ENCODE peak calls at places on chromosomes 11 and 22, in five cellular contexts. One of them, this sample, is unnamed.

GRCh38 chr11:111460752-111461305 is 51.4 kb downstream of the BTG4 start:
- DNase-seq in heart left ventricle: no peak
- DNase-seq in AG09309: no peak
- DNase-seq in psoas muscle: no peak
- DNase-seq in GM23338: no peak
- DNase-seq in this sample: no peak

GRCh38 chr11:69000831-69001245 is 12.2 kb downstream of the MRGPRF start:
- DNase-seq in AG09309: peak
- DNase-seq in heart left ventricle: peak
- DNase-seq in psoas muscle: no peak
- DNase-seq in GM23338: peak
- DNase-seq in this sample: peak

GRCh38 chr22:45105281-45105700 is 58.4 kb upstream of the NUP50 start:
- DNase-seq in heart left ventricle: no peak
- DNase-seq in GM23338: no peak
- DNase-seq in psoas muscle: no peak
- DNase-seq in AG09309: peak
- DNase-seq in this sample: peak

GRCh38 chr11:30960387-30960992 is 374.3 kb upstream of the MPPED2 start:
- DNase-seq in GM23338: peak
- DNase-seq in psoas muscle: no peak
- DNase-seq in heart left ventricle: no peak
- DNase-seq in AG09309: peak
- DNase-seq in this sample: peak

GRCh38 chr22:30265851-30266444 is 703 bp downstream of the OSM start:
- DNase-seq in heart left ventricle: peak
- DNase-seq in psoas muscle: no peak
- DNase-seq in AG09309: no peak
- DNase-seq in GM23338: no peak
- DNase-seq in this sample: no peak

GRCh38 chr11:9046376-9046775 is 42.6 kb upstream of the NRIP3 start:
- DNase-seq in GM23338: peak
- DNase-seq in psoas muscle: no peak
- DNase-seq in AG09309: no peak
- DNase-seq in heart left ventricle: no peak
- DNase-seq in this sample: no peak

GRCh38 chr11:94595061-94595460 is 27.9 kb downstream of the PIWIL4 start:
- DNase-seq in heart left ventricle: no peak
- DNase-seq in AG09309: no peak
- DNase-seq in psoas muscle: no peak
- DNase-seq in GM23338: no peak
- DNase-seq in this sample: no peak

GRCh38 chr11:83933008-83933407 is 646.8 kb upstream of the CCDC90B start:
- DNase-seq in AG09309: no peak
- DNase-seq in heart left ventricle: no peak
- DNase-seq in GM23338: no peak
- DNase-seq in psoas muscle: no peak
- DNase-seq in this sample: no peak

GRCh38 chr22:27952091-27952490 is 33.0 kb upstream of the PITPNB start:
- DNase-seq in AG09309: no peak
- DNase-seq in heart left ventricle: no peak
- DNase-seq in psoas muscle: no peak
- DNase-seq in GM23338: no peak
- DNase-seq in this sample: peak

GRCh38 chr11:62398011-62398994 is 20.5 kb upstream of the SCGB1A1 start:
- DNase-seq in AG09309: no peak
- DNase-seq in GM23338: no peak
- DNase-seq in psoas muscle: peak
- DNase-seq in heart left ventricle: peak
- DNase-seq in this sample: peak

GRCh38 chr11:119316017-119316728 is 757 bp downstream of the MCAM start:
- DNase-seq in AG09309: no peak
- DNase-seq in heart left ventricle: peak
- DNase-seq in GM23338: no peak
- DNase-seq in psoas muscle: peak
- DNase-seq in this sample: no peak

GRCh38 chr22:39220897-39221850 is 23.6 kb downstream of the PDGFB start:
- DNase-seq in GM23338: no peak
- DNase-seq in heart left ventricle: peak
- DNase-seq in psoas muscle: no peak
- DNase-seq in AG09309: peak
- DNase-seq in this sample: peak

GRCh38 chr11:33682446-33682845 is 18.2 kb downstream of the C11orf91 start:
- DNase-seq in heart left ventricle: no peak
- DNase-seq in AG09309: no peak
- DNase-seq in GM23338: peak
- DNase-seq in psoas muscle: no peak
- DNase-seq in this sample: peak

GRCh38 chr22:30127749-30128166 is 47.5 kb downstream of the HORMAD2 start:
- DNase-seq in GM23338: no peak
- DNase-seq in AG09309: peak
- DNase-seq in psoas muscle: no peak
- DNase-seq in heart left ventricle: no peak
- DNase-seq in this sample: peak

GRCh38 chr22:31747441-31747840 is 2.5 kb downstream of the PRR14L start:
- DNase-seq in GM23338: no peak
- DNase-seq in AG09309: no peak
- DNase-seq in heart left ventricle: no peak
- DNase-seq in psoas muscle: no peak
- DNase-seq in this sample: no peak
- H3K4me3 ChIP-seq in GM23338: peak
- H3K4me3 ChIP-seq in AG09309: no peak
- H3K4me3 ChIP-seq in heart left ventricle: no peak
- H3K4me3 ChIP-seq in psoas muscle: no peak
- H3K4me3 ChIP-seq in this sample: no peak

GRCh38 chr11:99739464-99740089 is 718.8 kb downstream of the CNTN5 start:
- DNase-seq in psoas muscle: no peak
- DNase-seq in GM23338: peak
- DNase-seq in AG09309: no peak
- DNase-seq in heart left ventricle: no peak
- DNase-seq in this sample: peak
- TF ChIP-seq CTCF in psoas muscle: peak
- TF ChIP-seq CTCF in GM23338: peak
- TF ChIP-seq CTCF in AG09309: no peak
- TF ChIP-seq CTCF in heart left ventricle: peak
- TF ChIP-seq CTCF in this sample: peak

GRCh38 chr22:29029202-29030000 is 32.2 kb downstream of the C22orf31 start:
- DNase-seq in psoas muscle: no peak
- DNase-seq in GM23338: no peak
- DNase-seq in AG09309: no peak
- DNase-seq in heart left ventricle: no peak
- DNase-seq in this sample: no peak

GRCh38 chr22:29032014-29032475 is 29.6 kb downstream of the C22orf31 start:
- DNase-seq in GM23338: peak
- DNase-seq in heart left ventricle: no peak
- DNase-seq in AG09309: no peak
- DNase-seq in psoas muscle: no peak
- DNase-seq in this sample: no peak

GRCh38 chr22:29030016-29030617 is 31.5 kb downstream of the C22orf31 start:
- DNase-seq in psoas muscle: no peak
- DNase-seq in GM23338: peak
- DNase-seq in heart left ventricle: no peak
- DNase-seq in AG09309: peak
- DNase-seq in this sample: peak

GRCh38 chr22:29031236-29031982 is 30.2 kb downstream of the C22orf31 start:
- DNase-seq in heart left ventricle: peak
- DNase-seq in psoas muscle: peak
- DNase-seq in AG09309: peak
- DNase-seq in GM23338: peak
- DNase-seq in this sample: peak

DNA sequence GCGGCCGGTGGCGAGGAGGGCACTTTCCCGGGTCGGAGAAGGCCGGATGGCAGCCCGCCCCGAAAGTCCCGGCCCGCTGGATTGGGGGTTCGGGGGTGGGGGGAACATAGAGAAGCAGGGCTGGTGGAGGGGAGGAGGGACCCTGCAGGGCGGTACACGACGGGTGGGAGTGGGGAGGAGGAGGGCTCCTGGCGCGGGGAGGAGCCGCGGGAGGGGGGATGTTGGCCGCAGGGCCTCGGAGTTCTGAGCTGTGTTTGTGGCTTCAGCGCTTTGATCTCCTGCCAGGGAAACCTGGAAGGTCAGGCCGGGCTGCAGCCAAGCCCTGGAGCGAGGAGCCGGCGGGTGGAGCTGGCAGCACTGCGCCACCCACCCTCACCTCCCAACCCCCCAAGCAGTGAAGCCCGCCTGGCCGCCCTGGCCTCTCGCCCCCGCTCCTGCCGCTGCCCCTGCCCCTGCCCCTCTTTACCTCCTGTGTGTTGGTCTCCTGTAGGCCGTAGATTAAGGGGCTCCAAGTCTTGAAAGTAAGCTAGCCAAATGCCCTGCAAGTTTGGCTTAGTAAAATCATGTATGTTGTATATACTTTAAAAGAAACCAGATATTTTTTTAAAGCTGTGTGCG is 30.9 kb downstream of the C22orf31 start:
- DNase-seq in psoas muscle: peak
- DNase-seq in heart left ventricle: peak
- DNase-seq in GM23338: peak
- DNase-seq in AG09309: peak
- DNase-seq in this sample: peak
- H3K4me3 ChIP-seq in psoas muscle: peak
- H3K4me3 ChIP-seq in heart left ventricle: peak
- H3K4me3 ChIP-seq in GM23338: peak
- H3K4me3 ChIP-seq in AG09309: peak
- H3K4me3 ChIP-seq in this sample: peak

DNA sequence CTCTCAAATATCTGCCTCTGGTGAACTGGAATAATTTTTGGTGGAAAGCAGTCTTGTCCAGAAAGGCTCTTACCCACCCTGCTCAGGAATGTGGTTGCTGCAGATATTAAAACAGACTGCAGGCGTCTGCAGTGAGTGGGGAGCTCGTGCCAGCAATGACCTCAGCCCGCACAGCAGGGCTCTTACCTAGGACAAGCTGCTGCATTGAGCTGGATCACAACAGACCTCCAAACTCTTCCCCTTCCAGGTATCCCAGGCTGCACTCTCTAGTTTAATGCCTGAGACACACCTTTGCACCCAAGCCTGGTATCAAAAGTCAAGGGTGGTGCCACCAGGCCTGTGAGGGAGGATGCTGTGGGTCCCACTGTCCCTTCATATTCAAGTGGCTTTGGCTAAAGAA is 69.7 kb upstream of the CDON start:
- DNase-seq in psoas muscle: peak
- DNase-seq in heart left ventricle: no peak
- DNase-seq in GM23338: no peak
- DNase-seq in AG09309: no peak
- DNase-seq in this sample: peak
- TF ChIP-seq CTCF in psoas muscle: no peak
- TF ChIP-seq CTCF in heart left ventricle: no peak
- TF ChIP-seq CTCF in GM23338: no peak
- TF ChIP-seq CTCF in AG09309: no peak
- TF ChIP-seq CTCF in this sample: no peak

DNA sequence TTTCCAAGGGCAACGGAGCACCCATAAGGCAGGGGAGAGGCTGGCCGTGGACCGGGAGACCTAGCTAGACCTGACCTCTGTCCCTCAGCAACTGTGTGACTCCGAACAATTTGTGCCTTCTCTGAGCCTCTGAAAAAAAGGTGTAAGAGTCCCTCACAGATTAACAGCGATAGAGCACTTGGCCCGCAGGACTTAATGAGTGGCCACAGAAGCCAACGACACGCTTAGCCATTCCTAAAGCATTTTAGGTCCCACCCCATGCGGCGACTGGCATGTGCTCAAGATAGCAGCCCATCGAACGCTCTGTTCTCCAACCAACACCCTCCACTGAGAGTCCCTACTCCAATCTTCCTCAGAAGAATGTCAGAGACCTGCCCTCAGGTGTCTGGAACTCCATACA is 1.5 kb downstream of the SULT4A1 start:
- DNase-seq in AG09309: no peak
- DNase-seq in GM23338: no peak
- DNase-seq in psoas muscle: no peak
- DNase-seq in heart left ventricle: no peak
- DNase-seq in this sample: no peak
- H3K4me3 ChIP-seq in AG09309: no peak
- H3K4me3 ChIP-seq in GM23338: peak
- H3K4me3 ChIP-seq in psoas muscle: no peak
- H3K4me3 ChIP-seq in heart left ventricle: no peak
- H3K4me3 ChIP-seq in this sample: no peak

DNA sequence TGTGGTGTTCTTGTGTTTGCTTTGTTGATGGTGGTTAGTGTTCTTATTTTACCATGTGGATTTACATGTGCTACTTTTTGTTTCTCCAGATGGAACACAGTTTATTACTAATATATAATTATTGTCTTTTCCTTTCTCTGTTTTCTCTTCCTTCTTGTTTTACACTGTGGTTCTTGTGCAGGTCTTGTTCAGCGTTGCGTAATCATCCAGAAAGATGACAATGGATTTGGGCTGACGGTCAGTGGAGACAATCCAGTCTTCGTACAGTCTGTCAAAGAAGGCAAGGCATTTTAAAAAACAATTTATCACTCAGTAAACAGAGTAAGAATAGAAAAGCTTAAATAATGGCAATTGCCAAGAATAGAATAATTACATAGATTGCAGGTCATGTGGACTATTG is 84.4 kb downstream of the ARHGEF12 start:
- DNase-seq in heart left ventricle: no peak
- DNase-seq in GM23338: no peak
- DNase-seq in AG09309: no peak
- DNase-seq in psoas muscle: no peak
- DNase-seq in this sample: no peak
- TF ChIP-seq CTCF in heart left ventricle: no peak
- TF ChIP-seq CTCF in GM23338: no peak
- TF ChIP-seq CTCF in AG09309: no peak
- TF ChIP-seq CTCF in psoas muscle: no peak
- TF ChIP-seq CTCF in this sample: no peak

DNA sequence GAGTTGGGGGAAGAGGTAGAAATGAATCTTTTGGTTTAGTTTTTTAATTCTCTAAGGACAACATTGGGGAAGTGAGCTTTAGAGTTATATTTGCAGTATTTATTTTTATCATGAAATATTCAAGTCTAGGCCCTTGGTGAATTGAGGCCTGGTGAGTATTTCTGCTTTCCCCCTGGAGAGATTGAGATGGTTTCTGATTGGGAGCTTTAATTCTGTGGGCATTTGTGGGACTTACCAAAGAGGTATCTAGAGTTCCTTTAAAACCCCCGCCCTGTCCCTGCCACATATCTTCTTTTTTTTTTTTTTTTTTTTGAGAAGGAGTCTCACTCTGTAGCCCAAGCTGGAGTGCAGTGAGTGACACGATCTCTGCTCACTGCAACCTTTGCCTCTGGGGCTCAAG is 9.6 kb downstream of the ACO2 start:
- DNase-seq in AG09309: no peak
- DNase-seq in heart left ventricle: no peak
- DNase-seq in GM23338: no peak
- DNase-seq in psoas muscle: no peak
- DNase-seq in this sample: no peak
- H3K4me3 ChIP-seq in AG09309: no peak
- H3K4me3 ChIP-seq in heart left ventricle: no peak
- H3K4me3 ChIP-seq in GM23338: no peak
- H3K4me3 ChIP-seq in psoas muscle: no peak
- H3K4me3 ChIP-seq in this sample: no peak